ENCODE peak calls at places on chromosomes 7 and 10, in seven cellular contexts. U is left lung, X is cardiac muscle cell, B is tibial nerve, N is lower lobe of right lung, A is thoracic aorta, G is AG04450. Z is an unnamed sample.

GRCh38 chr7:38574121-38574520 is 57.1 kb downstream of the AMPH start:
- DNase-seq in G (no peak), B (no peak), N (no peak), U (no peak), X (no peak), A (no peak), Z (no peak)

GRCh38 chr10:74855027-74855426 is 28.6 kb downstream of the KAT6B start:
- DNase-seq in N (no peak), G (no peak), B (no peak), U (no peak), X (peak), A (no peak), Z (no peak)

GRCh38 chr7:40329601-40330153 is 194.9 kb downstream of the SUGCT start:
- DNase-seq in U (no peak), B (no peak), G (peak), A (no peak), N (no peak), X (peak), Z (peak)

GRCh38 chr10:110803830-110804338 is 67.8 kb upstream of the PDCD4 start:
- DNase-seq in G (no peak), N (no peak), U (peak), X (peak), B (peak), A (no peak), Z (no peak)

GRCh38 chr10:3294919-3295318 is 122.3 kb upstream of the PITRM1 start:
- DNase-seq in U (no peak), X (no peak), A (no peak), B (no peak), G (no peak), N (no peak), Z (no peak)

GRCh38 chr7:29839302-29839701 is 33.0 kb downstream of the WIPF3 start:
- DNase-seq in U (no peak), G (peak), B (peak), X (no peak), A (no peak), N (no peak), Z (no peak)

GRCh38 chr7:46524350-46524749 is 603.3 kb upstream of the IGFBP3 start:
- DNase-seq in A (no peak), G (no peak), U (no peak), N (no peak), X (no peak), B (no peak), Z (no peak)

GRCh38 chr7:155803418-155804376 is 8.6 kb downstream of the SHH start:
- DNase-seq in G (no peak), A (no peak), N (peak), U (peak), X (no peak), B (no peak), Z (peak)

GRCh38 chr10:4581929-4582328 is 244.1 kb upstream of the AKR1E2 start:
- DNase-seq in N (no peak), B (no peak), A (no peak), X (no peak), G (no peak), U (no peak), Z (no peak)

GRCh38 chr7:71865169-71865568 is 547.0 kb downstream of the CALN1 start:
- DNase-seq in U (no peak), G (no peak), N (no peak), B (no peak), A (no peak), X (no peak), Z (no peak)

GRCh38 chr10:10658157-10658556 is 359.5 kb upstream of the CELF2 start:
- DNase-seq in B (no peak), A (no peak), N (no peak), U (no peak), X (no peak), G (no peak), Z (no peak)

GRCh38 chr10:15718495-15719061 is 1.1 kb downstream of the ITGA8 start:
- DNase-seq in A (no peak), N (no peak), U (no peak), X (no peak), G (no peak), B (no peak), Z (no peak)

GRCh38 chr10:15720635-15721310 is 1.1 kb upstream of the ITGA8 start:
- DNase-seq in A (no peak), B (no peak), U (no peak), N (no peak), G (no peak), X (no peak), Z (no peak)

GRCh38 chr10:15719062-15719898 is 442 bp downstream of the ITGA8 start:
- DNase-seq in B (no peak), A (no peak), G (no peak), N (no peak), U (no peak), X (peak), Z (no peak)

GRCh38 chr10:15715619-15716227 is 4.0 kb downstream of the ITGA8 start:
- DNase-seq in G (no peak), B (no peak), U (no peak), N (no peak), A (no peak), X (peak), Z (no peak)

DNA sequence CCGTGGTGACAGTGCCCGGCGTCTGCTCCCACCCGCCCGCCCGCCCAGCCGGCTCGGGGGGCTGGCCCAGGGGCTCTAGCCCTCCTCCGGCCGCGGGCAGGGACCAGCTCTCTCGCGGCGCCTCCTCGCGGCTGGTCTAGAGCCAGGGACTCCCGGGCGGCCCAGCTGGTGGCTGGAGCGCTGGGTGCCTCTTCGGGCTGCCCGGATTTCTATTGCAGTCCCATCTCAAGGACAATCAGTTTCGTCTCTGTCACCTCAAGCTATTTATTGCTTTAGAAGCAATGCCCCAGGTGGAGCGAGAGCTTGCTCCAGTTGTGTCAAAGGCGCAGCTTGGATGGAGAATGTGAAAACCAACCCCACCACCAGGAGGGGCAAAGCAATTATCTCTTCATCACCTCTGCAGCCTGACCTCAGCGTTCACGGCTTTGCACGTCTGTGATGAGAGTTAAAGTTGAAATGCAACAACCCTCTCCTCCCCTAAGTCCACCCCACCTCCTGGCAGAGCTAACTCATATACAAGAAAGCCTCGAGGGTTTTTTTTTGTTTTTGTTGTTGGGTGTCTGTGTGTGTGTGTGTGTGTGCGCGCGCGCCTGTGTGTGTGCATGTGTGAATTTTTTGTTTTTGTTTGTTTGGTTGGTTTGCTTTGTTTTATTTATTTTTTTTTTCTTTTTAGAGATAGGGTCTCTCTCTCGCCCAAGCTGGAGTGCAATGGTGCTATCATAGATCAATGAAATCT is at the start of gene ITGA8:
- DNase-seq in A (no peak), U (no peak), G (no peak), X (peak), B (no peak), N (no peak), Z (no peak)
- H3K4me3 ChIP-seq in A (peak), U (peak), G (no peak), X (peak), B (peak), N (peak), Z (no peak)

GRCh38 chr7:157997471-157997870 is 590.2 kb downstream of the PTPRN2 start:
- DNase-seq in X (no peak), A (no peak), G (no peak), B (no peak), N (no peak), U (no peak), Z (no peak)

GRCh38 chr7:157996359-157997079 is 591.1 kb downstream of the PTPRN2 start:
- DNase-seq in B (no peak), N (no peak), U (no peak), G (no peak), A (no peak), X (no peak), Z (no peak)

GRCh38 chr7:157997080-157997440 is 590.6 kb downstream of the PTPRN2 start:
- DNase-seq in B (no peak), G (no peak), U (no peak), X (no peak), A (no peak), N (no peak), Z (no peak)

GRCh38 chr7:157994319-157994718 is 593.3 kb downstream of the PTPRN2 start:
- DNase-seq in U (no peak), G (no peak), N (no peak), A (no peak), B (no peak), X (no peak), Z (no peak)

DNA sequence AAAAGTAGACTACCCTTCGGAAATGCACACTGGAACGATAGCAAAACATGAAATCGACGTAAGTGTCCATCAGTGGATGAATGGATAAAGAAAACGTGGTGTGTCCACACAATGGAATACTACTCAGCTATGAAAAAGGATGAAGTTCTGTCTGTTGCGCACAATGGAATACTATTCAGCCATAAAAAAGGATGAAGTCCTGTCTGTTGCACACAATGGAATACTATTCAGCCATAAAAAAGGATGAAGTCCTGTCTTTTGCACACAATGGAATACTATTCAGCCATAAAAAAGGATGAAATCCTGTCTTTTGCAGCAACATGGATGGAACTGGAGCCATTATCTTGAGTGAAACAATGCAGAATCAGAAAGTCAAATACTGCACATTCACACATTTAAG is 591.8 kb downstream of the PTPRN2 start:
- DNase-seq in N (no peak), G (no peak), B (no peak), A (no peak), U (no peak), X (no peak), Z (no peak)
- H3K4me3 ChIP-seq in N (no peak), G (no peak), B (no peak), A (no peak), U (no peak), X (no peak), Z (no peak)

DNA sequence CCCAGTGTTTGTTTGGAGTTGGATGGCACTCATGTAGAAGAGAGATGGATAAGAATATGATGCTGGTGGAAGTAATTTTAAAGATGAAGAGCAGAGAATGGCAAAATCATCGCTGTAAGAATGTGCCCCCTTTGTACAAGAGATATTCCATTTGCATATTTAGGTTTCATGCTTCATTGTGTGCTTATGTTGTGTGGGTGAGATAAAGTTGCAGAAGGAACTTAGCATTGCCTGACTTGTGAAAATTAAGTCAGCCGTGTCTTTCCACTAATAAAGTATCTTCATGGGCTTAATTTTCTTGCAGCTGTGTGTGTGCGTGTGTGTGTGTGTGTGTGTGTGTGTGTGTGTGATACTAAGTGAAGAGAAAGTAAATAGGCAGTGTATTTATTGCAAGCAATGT is 381.9 kb downstream of the OTUD1 start:
- DNase-seq in B (no peak), U (no peak), X (no peak), N (no peak), G (no peak), A (no peak), Z (no peak)
- H3K4me3 ChIP-seq in B (no peak), U (no peak), X (no peak), N (no peak), G (no peak), A (no peak), Z (no peak)

GRCh38 chr10:86758231-86759072 is 2.0 kb downstream of the BMPR1A start:
- DNase-seq in G (no peak), U (no peak), N (no peak), X (no peak), A (no peak), B (no peak), Z (no peak)
- H3K4me3 ChIP-seq in G (peak), U (peak), N (peak), X (peak), A (peak), B (peak), Z (no peak)

GRCh38 chr10:129021597-129022304 is 445.3 kb upstream of the MGMT start:
- DNase-seq in N (no peak), A (no peak), G (no peak), U (no peak), X (peak), B (no peak), Z (no peak)
- H3K4me3 ChIP-seq in N (no peak), A (no peak), G (no peak), U (no peak), X (no peak), B (no peak), Z (no peak)